ENCODE peak calls at places on chromosomes 11 and 22, in six cellular contexts. O, F, I, M, X and K are unnamed samples. For H3K36me3, the result is how much of the 10 kb centered on the place peaks cover.

GRCh38 chr11:97995874-97996273 is 1024.9 kb upstream of the CNTN5 start:
- DNase-seq in O (no peak), F (no peak), I (no peak), M (no peak), X (no peak), K (no peak)

GRCh38 chr11:30573951-30574350 is 12.2 kb downstream of the MPPED2 start:
- DNase-seq in O (no peak), F (no peak), I (no peak), M (no peak), X (no peak), K (no peak)

GRCh38 chr11:91947215-91947614 is 277.4 kb upstream of the FAT3 start:
- DNase-seq in O (no peak), F (peak), I (no peak), M (no peak), X (no peak), K (no peak)

GRCh38 chr11:117822031-117822521 is 2.5 kb downstream of the FXYD2 start:
- DNase-seq in O (no peak), F (peak), I (peak), M (peak), X (no peak), K (peak)

GRCh38 chr11:26187639-26188038 is 144.3 kb upstream of the ANO3 start:
- DNase-seq in O (no peak), F (no peak), I (no peak), M (no peak), X (no peak), K (peak)

GRCh38 chr22:48885919-48886305 is 941.8 kb downstream of the BRD1 start:
- DNase-seq in O (no peak), F (no peak), I (peak), M (peak), X (no peak), K (no peak)

GRCh38 chr11:102306048-102306575 is 11.2 kb upstream of the BIRC3 start:
- DNase-seq in O (peak), F (no peak), I (no peak), M (peak), X (no peak), K (peak)

GRCh38 chr22:40714514-40714966 is 35.3 kb downstream of the MCHR1 start:
- DNase-seq in O (peak), F (no peak), I (peak), M (no peak), X (no peak), K (no peak)

GRCh38 chr11:12099132-12099873 is 11.1 kb upstream of the MICAL2 start:
- DNase-seq in O (no peak), F (no peak), I (no peak), M (no peak), X (no peak), K (no peak)

GRCh38 chr11:128061321-128061871 is 526.0 kb downstream of the ETS1 start:
- DNase-seq in O (no peak), F (no peak), I (no peak), M (no peak), X (no peak), K (no peak)

GRCh38 chr11:65165847-65166317 is 4.2 kb upstream of the SPDYC start:
- DNase-seq in O (no peak), F (no peak), I (no peak), M (no peak), X (peak), K (no peak)

GRCh38 chr11:117875397-117876048 is 935 bp downstream of the FXYD6 start:
- DNase-seq in O (no peak), F (no peak), I (no peak), M (no peak), X (no peak), K (no peak)

GRCh38 chr11:125328181-125328580 is 163.6 kb downstream of the PKNOX2 start:
- DNase-seq in O (no peak), F (no peak), I (no peak), M (no peak), X (no peak), K (no peak)

GRCh38 chr11:118876261-118876660 is 7.4 kb upstream of the CXCR5 start:
- DNase-seq in O (no peak), F (no peak), I (no peak), M (no peak), X (no peak), K (no peak)

GRCh38 chr11:58567889-58568512 is 7.7 kb downstream of the LPXN start:
- DNase-seq in O (no peak), F (peak), I (peak), M (no peak), X (peak), K (peak)

GRCh38 chr22:39318507-39319283 is 728 bp downstream of the RPL3 start:
- DNase-seq in O (peak), F (no peak), I (no peak), M (no peak), X (no peak), K (no peak)

GRCh38 chr11:63843042-63843441 is 4.1 kb downstream of the MARK2 start:
- DNase-seq in O (no peak), F (no peak), I (no peak), M (no peak), X (no peak), K (peak)

GRCh38 chr11:30110691-30111090 is 93.9 kb upstream of the KCNA4 start:
- DNase-seq in O (no peak), F (no peak), I (no peak), M (no peak), X (no peak), K (no peak)

GRCh38 chr11:14768789-14769188 is 123.2 kb downstream of the CYP2R1 start:
- DNase-seq in O (no peak), F (no peak), I (no peak), M (no peak), X (no peak), K (no peak)

GRCh38 chr11:47488674-47489394 is 39.9 kb upstream of the RAPSN start:
- DNase-seq in O (no peak), F (no peak), I (no peak), M (no peak), X (no peak), K (peak)

GRCh38 chr22:19680911-19681862 is 33.1 kb upstream of the SEPTIN5 start:
- DNase-seq in O (no peak), F (no peak), I (no peak), M (no peak), X (no peak), K (no peak)

GRCh38 chr22:20424937-20425587 is 12.6 kb downstream of the SCARF2 start:
- DNase-seq in O (no peak), F (no peak), I (peak), M (peak), X (no peak), K (no peak)

GRCh38 chr11:43736502-43737193 is 56.1 kb downstream of the HSD17B12 start:
- DNase-seq in O (no peak), F (no peak), I (no peak), M (no peak), X (no peak), K (no peak)

GRCh38 chr11:23585700-23586099 is 725.4 kb upstream of the CCDC179 start:
- DNase-seq in O (no peak), F (no peak), I (no peak), M (no peak), X (no peak), K (no peak)

GRCh38 chr11:83349371-83349770 is 63.2 kb upstream of the CCDC90B start:
- DNase-seq in O (no peak), F (no peak), I (no peak), M (no peak), X (no peak), K (no peak)

GRCh38 chr11:128420943-128421342 is 166.4 kb downstream of the ETS1 start:
- DNase-seq in O (no peak), F (no peak), I (no peak), M (no peak), X (no peak), K (peak)

GRCh38 chr11:71239581-71239980 is 12.8 kb downstream of the SHANK2 start:
- DNase-seq in O (no peak), F (no peak), I (no peak), M (peak), X (no peak), K (no peak)

GRCh38 chr11:121451178-121451981 is 734 bp upstream of the SORL1 start:
- DNase-seq in O (no peak), F (no peak), I (no peak), M (no peak), X (peak), K (no peak)

GRCh38 chr11:71329731-71330130 is 77.4 kb upstream of the SHANK2 start:
- DNase-seq in O (no peak), F (no peak), I (no peak), M (peak), X (no peak), K (no peak)

GRCh38 chr11:100247701-100248100 is 439.4 kb upstream of the ARHGAP42 start:
- DNase-seq in O (no peak), F (no peak), I (no peak), M (no peak), X (no peak), K (no peak)

GRCh38 chr22:23529166-23530103 is 50.7 kb downstream of the IGLL1 start:
- DNase-seq in O (no peak), F (no peak), I (peak), M (peak), X (no peak), K (no peak)

GRCh38 chr11:68528630-68529029 is 68.1 kb downstream of the PPP6R3 start:
- DNase-seq in O (peak), F (no peak), I (no peak), M (no peak), X (no peak), K (no peak)
- H3K36me3 ChIP-seq in O (under half), F (half or more), I (half or more), M (half or more), X (under half), K (under half)

GRCh38 chr11:62502030-62502730 is 44.4 kb downstream of the AHNAK start:
- DNase-seq in O (no peak), F (no peak), I (no peak), M (no peak), X (no peak), K (no peak)

GRCh38 chr11:62505112-62505783 is 41.4 kb downstream of the AHNAK start:
- DNase-seq in O (no peak), F (peak), I (peak), M (no peak), X (no peak), K (peak)

GRCh38 chr11:62506413-62506940 is 40.1 kb downstream of the AHNAK start:
- DNase-seq in O (no peak), F (no peak), I (no peak), M (no peak), X (no peak), K (no peak)

GRCh38 chr11:62505784-62506145 is 40.8 kb downstream of the AHNAK start:
- DNase-seq in O (no peak), F (no peak), I (no peak), M (no peak), X (no peak), K (no peak)

DNA sequence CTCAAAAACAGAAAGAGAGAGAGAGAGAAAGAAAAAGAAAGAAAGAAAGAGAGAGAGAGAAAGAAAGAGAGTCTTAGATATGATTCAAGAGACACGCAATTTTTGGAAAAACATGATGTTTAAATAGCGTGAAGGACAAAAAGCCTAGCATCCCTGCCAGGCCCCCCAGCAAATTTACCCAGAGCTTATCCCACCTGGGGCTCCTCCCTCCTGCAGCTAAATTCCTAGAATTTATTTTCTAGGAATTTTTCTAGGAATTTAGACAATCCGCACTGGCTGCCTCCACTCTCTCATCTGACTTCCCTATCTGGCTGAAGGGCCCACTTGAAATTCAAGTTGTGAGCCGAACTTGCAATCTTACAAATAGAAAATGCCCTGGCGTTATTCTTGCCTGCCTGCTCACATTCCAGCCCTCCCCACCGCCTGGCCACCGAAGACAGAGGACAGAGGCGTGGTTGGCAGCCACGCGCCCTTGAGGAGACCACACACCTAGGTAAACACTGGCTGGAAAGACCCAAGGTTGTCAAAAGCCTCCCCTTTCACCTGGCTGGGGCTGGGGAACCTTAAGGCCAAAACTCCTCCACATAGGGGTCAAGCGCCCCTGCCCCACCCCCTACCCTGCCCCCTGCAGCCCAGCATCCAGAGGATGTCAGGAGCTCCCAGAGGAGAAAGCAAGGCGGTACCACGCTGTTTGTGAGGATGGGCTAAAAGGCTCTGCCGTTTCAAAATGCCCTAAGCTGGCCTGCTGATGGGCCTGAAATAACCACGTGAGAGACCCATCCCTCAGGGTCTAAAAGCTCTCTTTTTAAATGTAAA is 42.2 kb downstream of the AHNAK start:
- DNase-seq in O (peak), F (no peak), I (peak), M (peak), X (no peak), K (no peak)
- H3K27ac ChIP-seq in O (peak), F (peak), I (no peak), M (no peak), X (no peak), K (no peak)

GRCh38 chr11:67050139-67050538 is 6.5 kb upstream of the RHOD start:
- DNase-seq in O (no peak), F (no peak), I (peak), M (no peak), X (no peak), K (no peak)
- TF ChIP-seq CTCF in O (no peak), F (no peak), I (peak), M (no peak), X (no peak), K (no peak)

GRCh38 chr11:6598555-6598954 is 4.9 kb downstream of the RRP8 start:
- DNase-seq in O (no peak), F (no peak), I (peak), M (no peak), X (no peak), K (no peak)
- H3K36me3 ChIP-seq in O (under half), F (half or more), I (half or more), M (half or more), X (under half), K (under half)

GRCh38 chr11:70118642-70119041 is 40.5 kb downstream of the ANO1 start:
- DNase-seq in O (no peak), F (no peak), I (no peak), M (no peak), X (no peak), K (no peak)

GRCh38 chr11:70115778-70116177 is 37.7 kb downstream of the ANO1 start:
- DNase-seq in O (no peak), F (no peak), I (no peak), M (no peak), X (no peak), K (no peak)

GRCh38 chr11:70119502-70119901 is 41.4 kb downstream of the ANO1 start:
- DNase-seq in O (no peak), F (no peak), I (no peak), M (no peak), X (no peak), K (no peak)

GRCh38 chr11:70116386-70117077 is 38.4 kb downstream of the ANO1 start:
- DNase-seq in O (peak), F (no peak), I (no peak), M (no peak), X (no peak), K (peak)

GRCh38 chr11:70117567-70118194 is 39.6 kb downstream of the ANO1 start:
- DNase-seq in O (peak), F (no peak), I (no peak), M (no peak), X (no peak), K (no peak)
- H3K27ac ChIP-seq in O (peak), F (no peak), I (no peak), M (no peak), X (no peak), K (no peak)